ENCODE peak calls at places on chromosomes 13 and 19, in five cellular contexts. O, S, Q, U and F are unnamed samples.

GRCh38 chr19:888615-889385 is 4.2 kb downstream of the MED16 start:
- DNase-seq in O (no peak), S (no peak), Q (no peak), U (no peak), F (peak; percentile 66)

GRCh38 chr19:58374200-58374599 is 6.6 kb downstream of the ZNF837 start:
- DNase-seq in S (no peak), O (no peak), U (no peak), Q (no peak), F (no peak)

GRCh38 chr13:104281910-104282309 is 1215.7 kb upstream of the SLC10A2 start:
- DNase-seq in Q (no peak), U (no peak), O (no peak), S (no peak), F (no peak)

GRCh38 chr13:109644956-109645355 is 141.4 kb downstream of the IRS2 start:
- DNase-seq in Q (no peak), U (no peak), O (no peak), S (no peak), F (no peak)

GRCh38 chr19:57465680-57466381 is 8.9 kb upstream of the VN1R1 start:
- DNase-seq in S (peak; percentile 38), O (peak; percentile 73), U (peak; percentile 57), Q (peak; percentile 12), F (peak; percentile 36)

GRCh38 chr19:39154626-39155100 is 29.1 kb downstream of the PAK4 start:
- DNase-seq in Q (no peak), O (peak; percentile 51), U (no peak), S (peak; percentile 56), F (peak; percentile 81)

GRCh38 chr19:33772102-33772857 is 24.4 kb upstream of the KCTD15 start:
- DNase-seq in Q (no peak), S (no peak), O (no peak), U (no peak), F (no peak)

GRCh38 chr19:10230904-10231623 is at the start of gene S1PR2:
- DNase-seq in S (peak; percentile 86), U (peak; percentile 36), Q (no peak), O (peak; percentile 63), F (peak; percentile 93)

GRCh38 chr13:31433201-31433600 is 233.4 kb downstream of the B3GLCT start:
- DNase-seq in Q (no peak), S (no peak), O (no peak), U (no peak), F (no peak)

GRCh38 chr19:4144666-4145261 is 8.7 kb upstream of the CREB3L3 start:
- DNase-seq in S (no peak), O (peak; percentile 77), U (no peak), Q (no peak), F (peak; percentile 34)

GRCh38 chr13:78659450-78660110 is 625 bp upstream of the OBI1 start:
- DNase-seq in Q (no peak), O (no peak), U (no peak), S (no peak), F (no peak)
- TF ChIP-seq ESRRA in Q (no peak), O (no peak), U (no peak), S (no peak), F (no peak)

GRCh38 chr19:16078759-16079707 is 2.7 kb downstream of the TPM4 start:
- DNase-seq in O (peak; percentile 85), S (no peak), Q (peak; percentile 94), U (peak; percentile 79), F (peak; percentile 94)
- TF ChIP-seq ESRRA in O (no peak), S (no peak), Q (no peak), U (no peak), F (no peak)

GRCh38 chr13:49782784-49783183 is 9.7 kb downstream of the KPNA3 start:
- DNase-seq in S (no peak), O (no peak), U (no peak), Q (no peak), F (no peak)
- TF ChIP-seq ESRRA in S (no peak), O (no peak), U (no peak), Q (no peak), F (no peak)

DNA sequence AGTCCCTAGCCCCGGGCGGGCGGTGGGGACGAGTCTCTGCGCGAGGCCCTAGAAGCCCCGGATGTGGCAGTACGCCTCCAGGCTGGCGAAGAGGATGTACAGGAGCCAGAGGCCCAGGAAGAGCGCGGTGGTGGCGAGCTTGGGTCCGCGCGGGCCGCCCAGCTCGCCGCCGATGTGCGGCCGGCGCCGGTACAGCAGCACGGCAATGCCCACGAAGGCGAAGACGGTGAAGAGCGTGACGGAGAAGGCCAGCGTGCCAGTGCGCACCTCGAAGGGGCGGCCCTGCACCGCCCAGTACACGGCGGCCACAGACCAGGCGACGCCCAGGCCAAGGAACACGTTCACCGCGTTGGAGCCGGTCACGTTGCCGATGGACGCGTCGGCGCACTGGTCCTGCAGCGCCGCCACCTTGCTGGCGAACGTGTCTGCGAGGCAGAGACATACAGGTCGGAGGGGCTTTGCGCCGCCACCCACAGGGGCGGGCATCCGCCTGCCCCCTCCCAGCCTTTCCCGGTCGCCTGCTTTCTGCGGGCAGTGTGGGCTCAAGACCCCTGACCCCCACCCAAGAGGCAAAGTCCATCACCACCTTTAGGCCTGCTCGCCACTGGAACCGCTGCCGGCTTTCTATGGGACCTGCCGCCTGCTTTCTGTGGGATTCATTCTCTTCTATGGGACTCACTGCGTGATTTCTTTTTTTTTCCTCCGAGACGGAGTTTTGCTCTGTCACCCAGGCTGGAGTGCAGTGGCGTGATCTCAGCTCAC is 10.9 kb upstream of the MEIS3 start:
- DNase-seq in U (no peak), O (no peak), S (peak; percentile 70), Q (no peak), F (no peak)
- TF ChIP-seq ESRRA in U (no peak), O (no peak), S (peak; percentile 84), Q (no peak), F (no peak)